ENCODE peak calls at places on chromosomes 2 and 18, in four cellular contexts. L is PC-9, Y is GM23338, Q is fibroblast of lung. R is an unnamed sample.

GRCh38 chr2:102251042-102251848 is 60.1 kb upstream of the IL1RL1 start:
- DNase-seq in Q (peak; percentile 31), Y (peak; percentile 83), L (no peak), R (peak; percentile 68)

GRCh38 chr2:128501700-128502099 is 183.0 kb upstream of the HS6ST1 start:
- DNase-seq in Y (no peak), L (peak; percentile 29), Q (no peak), R (no peak)

GRCh38 chr2:171016125-171016524 is 87.1 kb downstream of the GORASP2 start:
- DNase-seq in Y (no peak), L (no peak), Q (no peak), R (no peak)

GRCh38 chr2:174778479-174778962 is 14.2 kb upstream of the CHRNA1 start:
- DNase-seq in Q (peak; percentile 97), Y (no peak), L (no peak), R (peak; percentile 49)

GRCh38 chr18:30908381-30908780 is 134.2 kb downstream of the DSC3 start:
- DNase-seq in Q (peak; percentile 20), L (no peak), Y (no peak), R (no peak)

GRCh38 chr2:101302016-101302415 is 6.5 kb downstream of the RNF149 start:
- DNase-seq in Q (no peak), L (peak; percentile 42), Y (no peak), R (no peak)

GRCh38 chr18:77124452-77124922 is 8.1 kb downstream of the MBP start:
- DNase-seq in Y (peak; percentile 52), L (no peak), Q (peak; percentile 40), R (no peak)

GRCh38 chr2:138507267-138507666 is 5.7 kb downstream of the SPOPL start:
- DNase-seq in Y (no peak), Q (no peak), L (no peak), R (peak; percentile 26)

GRCh38 chr2:121120991-121121390 is 164.0 kb downstream of the TFCP2L1 start:
- DNase-seq in Y (no peak), Q (no peak), L (no peak), R (no peak)

GRCh38 chr2:121919803-121920202 is 164.4 kb downstream of the TSN start:
- DNase-seq in Q (no peak), L (no peak), Y (no peak), R (no peak)

GRCh38 chr2:123720760-123721159 is 304.3 kb upstream of the CNTNAP5 start:
- DNase-seq in L (peak; percentile 69), Y (no peak), Q (no peak), R (no peak)

GRCh38 chr18:11387880-11388279 is 221.5 kb upstream of the SLC35G4 start:
- DNase-seq in Y (peak; percentile 46), Q (peak; percentile 32), L (no peak), R (peak; percentile 73)

GRCh38 chr2:197628043-197628500 is 47.3 kb downstream of the RFTN2 start:
- DNase-seq in L (no peak), Q (peak; percentile 13), Y (peak; percentile 27), R (no peak)

GRCh38 chr18:79896746-79897145 is 54.7 kb downstream of the SLC66A2 start:
- DNase-seq in Y (no peak), Q (no peak), L (no peak), R (no peak)

GRCh38 chr2:128578406-128579385 is 260.0 kb upstream of the HS6ST1 start:
- DNase-seq in L (no peak), Q (peak; percentile 11), Y (no peak), R (peak; percentile 43)

GRCh38 chr2:213317929-213318328 is 33.7 kb downstream of the SPAG16 start:
- DNase-seq in Q (peak; percentile 84), Y (no peak), L (no peak), R (no peak)

GRCh38 chr2:176118606-176119370 is 2.2 kb downstream of the HOXD10 start:
- DNase-seq in L (no peak), Y (peak; percentile 94), Q (no peak), R (no peak)

GRCh38 chr2:85873679-85874078 is 15.1 kb downstream of the ST3GAL5 start:
- DNase-seq in L (no peak), Q (no peak), Y (peak; percentile 58), R (no peak)

GRCh38 chr2:127023504-127023903 is 83.5 kb downstream of the BIN1 start:
- DNase-seq in Q (no peak), L (no peak), Y (no peak), R (no peak)

GRCh38 chr2:216366777-216367465 is 5.4 kb downstream of the MARCHF4 start:
- DNase-seq in Y (no peak), Q (no peak), L (no peak), R (no peak)

GRCh38 chr2:126635281-126635680 is 20.7 kb upstream of the GYPC start:
- DNase-seq in Q (no peak), L (no peak), Y (no peak), R (no peak)

GRCh38 chr2:119484834-119485233 is 39.4 kb downstream of the SCTR start:
- DNase-seq in Y (no peak), L (no peak), Q (no peak), R (peak; percentile 4)

GRCh38 chr2:151999058-151999457 is 99.8 kb downstream of the CACNB4 start:
- DNase-seq in Y (peak; percentile 93), L (peak; percentile 39), Q (peak; percentile 32), R (peak; percentile 42)

GRCh38 chr2:62968168-62968567 is 82.5 kb upstream of the OTX1 start:
- DNase-seq in Y (no peak), Q (no peak), L (no peak), R (no peak)

GRCh38 chr18:79575891-79576685 is 103.5 kb upstream of the CTDP1 start:
- DNase-seq in L (no peak), Q (peak; percentile 84), Y (no peak), R (peak; percentile 73)

GRCh38 chr2:100818606-100819364 is 1.2 kb upstream of the NPAS2 start:
- DNase-seq in Y (peak; percentile 80), L (peak; percentile 76), Q (peak; percentile 69), R (peak; percentile 71)

GRCh38 chr2:176752295-176752694 is 460.3 kb upstream of the HNRNPA3 start:
- DNase-seq in Q (no peak), Y (no peak), L (no peak), R (no peak)

GRCh38 chr2:152861349-152861942 is 143.0 kb downstream of the ARL6IP6 start:
- DNase-seq in L (no peak), Y (peak; percentile 79), Q (no peak), R (peak; percentile 54)

GRCh38 chr2:55560855-55561254 is 41.3 kb downstream of the CFAP36 start:
- DNase-seq in Y (no peak), Q (no peak), L (no peak), R (no peak)

GRCh38 chr2:189013677-189014380 is 39.7 kb downstream of the COL3A1 start:
- DNase-seq in Q (peak; percentile 56), L (no peak), Y (no peak), R (no peak)

DNA sequence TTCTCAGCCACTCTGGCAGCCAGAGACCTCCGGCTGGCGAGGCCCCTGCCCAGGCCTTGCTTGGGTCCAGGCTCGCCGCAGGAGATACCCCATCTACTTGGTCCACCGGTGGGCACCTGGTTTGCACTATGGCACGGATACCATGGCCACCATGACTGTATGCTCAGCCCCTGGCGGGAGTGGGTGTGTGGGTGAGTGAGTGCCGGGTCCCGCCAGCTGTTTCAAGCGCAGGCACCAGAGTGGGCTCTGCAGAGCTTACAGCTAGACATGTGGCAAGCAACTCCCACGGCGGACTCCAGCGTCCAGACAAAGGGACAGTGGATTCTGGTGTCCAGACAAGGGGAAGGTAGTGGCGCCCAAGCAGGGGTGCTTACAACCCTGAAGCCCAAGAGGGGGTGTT is 1.4 kb downstream of the ATG4B start:
- DNase-seq in Q (no peak), L (no peak), Y (no peak), R (no peak)
- H3K4me2 ChIP-seq in Q (peak overlapping the region; percentile 85), L (peak overlapping the region; percentile 79), Y (peak overlapping the region; percentile 97), R (peak overlapping the region; percentile 80)

GRCh38 chr2:64063924-64064331 is 44.7 kb upstream of the VPS54 start:
- DNase-seq in L (no peak), Q (peak; percentile 93), Y (peak; percentile 67), R (peak; percentile 57)
- H3K4me2 ChIP-seq in L (no peak overlapping the region), Q (peak overlapping the region; percentile 63), Y (peak overlapping the region; percentile 16), R (no peak overlapping the region)

GRCh38 chr18:59917422-59917821 is 17.6 kb downstream of the PMAIP1 start:
- DNase-seq in Q (peak; percentile 76), L (peak; percentile 88), Y (peak; percentile 35), R (no peak)
- H3K4me2 ChIP-seq in Q (no peak overlapping the region), L (peak overlapping the region; percentile 80), Y (peak overlapping the region; percentile 26), R (no peak overlapping the region)

DNA sequence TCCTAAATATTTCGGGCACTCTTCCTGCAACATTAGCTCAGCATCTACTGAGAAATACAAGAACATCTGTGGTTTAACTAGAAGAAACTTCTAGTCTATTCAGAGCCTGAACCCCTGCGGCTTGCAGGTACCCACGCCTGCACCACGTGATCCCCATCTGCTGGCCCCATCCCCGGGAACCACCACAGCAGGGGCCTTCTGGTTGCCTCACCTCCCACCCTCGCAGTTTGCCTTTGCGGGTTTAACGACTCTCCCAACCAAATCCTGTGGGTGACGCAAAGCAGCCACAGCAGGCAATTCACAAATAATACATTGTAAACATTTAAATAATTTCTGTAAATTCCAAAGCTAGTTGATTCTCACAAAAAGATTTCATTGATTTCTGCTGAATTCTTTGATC is 90.2 kb upstream of the TMEM18 start:
- DNase-seq in L (no peak), Q (no peak), Y (no peak), R (no peak)
- H3K4me2 ChIP-seq in L (no peak overlapping the region), Q (no peak overlapping the region), Y (no peak overlapping the region), R (no peak overlapping the region)

DNA sequence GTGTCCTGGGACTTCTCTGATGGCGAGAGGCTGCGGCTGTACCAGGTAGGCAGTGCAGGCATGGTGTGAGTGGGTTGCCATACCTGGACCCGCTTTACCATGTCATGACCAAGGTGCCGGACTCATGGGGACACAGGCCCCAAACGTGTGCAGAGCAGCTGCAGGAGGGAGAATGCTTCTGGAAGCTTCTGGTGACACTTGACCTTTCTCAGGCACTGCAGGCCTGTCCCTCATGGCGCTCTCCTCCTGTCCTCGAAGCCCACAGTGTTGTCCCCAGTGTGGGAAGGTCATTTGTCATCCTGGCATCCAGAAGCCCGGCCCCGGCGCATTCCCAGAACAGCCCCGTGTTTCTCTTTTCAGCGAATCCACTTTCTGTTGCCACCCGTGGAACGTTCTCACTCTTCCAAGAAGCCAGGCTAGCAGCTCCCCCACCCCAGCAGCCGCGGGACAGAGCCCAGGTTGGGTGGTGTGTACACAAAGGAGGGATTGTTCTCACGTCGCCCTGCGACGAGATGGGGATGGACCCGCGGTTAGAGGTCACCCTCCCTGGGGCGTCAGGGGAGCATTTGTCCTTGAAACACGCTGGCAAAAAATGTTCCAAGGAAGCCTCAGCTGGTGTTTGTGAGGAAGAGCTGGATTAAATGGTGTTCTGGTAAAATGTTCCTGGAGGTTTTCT is 43.7 kb downstream of the SH3BP4 start:
- DNase-seq in Y (no peak), Q (peak; percentile 31), L (no peak), R (no peak)
- H3K4me2 ChIP-seq in Y (peak overlapping the region; percentile 11), Q (no peak overlapping the region), L (no peak overlapping the region), R (peak overlapping the region; percentile 17)

DNA sequence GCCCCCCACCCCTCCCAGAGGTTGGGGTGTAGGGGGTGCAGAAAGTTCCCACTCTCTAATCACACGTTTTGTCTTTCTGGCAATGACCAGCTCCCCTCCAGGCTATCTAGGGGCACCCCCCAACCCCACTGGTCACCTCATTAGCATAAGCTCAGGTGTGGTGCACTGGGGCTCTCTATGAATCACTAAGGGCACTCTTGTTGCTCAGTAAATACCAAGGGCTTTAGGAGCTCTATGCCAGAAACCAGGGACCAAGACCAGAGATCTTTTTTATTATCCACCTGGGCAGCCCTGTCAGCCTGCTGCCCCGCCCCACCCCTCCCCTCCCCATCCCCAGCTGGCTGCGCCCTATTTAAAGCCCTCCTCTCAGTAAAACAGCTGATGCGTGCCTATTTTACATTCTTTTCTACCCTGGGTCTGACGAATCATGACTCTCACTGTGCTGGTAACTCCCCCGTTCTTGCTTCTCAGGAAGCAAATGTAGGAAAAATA is 24.3 kb downstream of the NCK2 start:
- DNase-seq in Q (peak; percentile 75), L (no peak), Y (peak; percentile 62), R (peak; percentile 31)
- H3K4me2 ChIP-seq in Q (no peak overlapping the region), L (no peak overlapping the region), Y (peak overlapping the region; percentile 60), R (peak overlapping the region; percentile 33)